ENCODE peak calls at places on chromosomes 2 and 18, in four cellular contexts. E, V, S and O are unnamed samples.

GRCh38 chr2:212539145-212539880 is 711 bp upstream of the ERBB4 start:
- DNase-seq in S (no peak), V (peak), E (no peak), O (no peak)

GRCh38 chr2:69833752-69834151 is 4.3 kb downstream of the GMCL1 start:
- DNase-seq in E (no peak), V (no peak), S (no peak), O (no peak)

GRCh38 chr2:9782197-9782719 is 61.0 kb upstream of the TAF1B start:
- DNase-seq in V (no peak), E (no peak), S (no peak), O (no peak)

GRCh38 chr2:191656389-191656788 is 21.5 kb upstream of the NABP1 start:
- DNase-seq in S (peak), V (no peak), E (peak), O (peak)

GRCh38 chr18:3224223-3224622 is 4.5 kb upstream of the MYOM1 start:
- DNase-seq in V (no peak), E (no peak), S (no peak), O (no peak)

GRCh38 chr18:45122510-45122909 is 441.8 kb downstream of the SETBP1 start:
- DNase-seq in V (no peak), E (no peak), S (no peak), O (peak)

GRCh38 chr18:60020107-60020925 is 120.5 kb downstream of the PMAIP1 start:
- DNase-seq in V (no peak), S (peak), E (no peak), O (peak)

GRCh38 chr18:7062844-7063243 is 54.8 kb downstream of the LAMA1 start:
- DNase-seq in V (no peak), E (no peak), S (no peak), O (no peak)

GRCh38 chr18:61031626-61032025 is 301.6 kb upstream of the CDH20 start:
- DNase-seq in V (no peak), S (no peak), E (no peak), O (no peak)

GRCh38 chr2:103667335-103667884 is 905.6 kb downstream of the TMEM182 start:
- DNase-seq in E (no peak), S (no peak), V (no peak), O (peak)

GRCh38 chr2:171318463-171318934 is 115.3 kb downstream of the METTL8 start:
- DNase-seq in E (no peak), S (peak), V (no peak), O (no peak)

GRCh38 chr2:218871345-218872302 is 9.0 kb upstream of the WNT10A start:
- DNase-seq in S (no peak), E (no peak), V (no peak), O (no peak)

GRCh38 chr2:103402944-103403343 is 641.1 kb downstream of the TMEM182 start:
- DNase-seq in V (no peak), E (no peak), S (no peak), O (no peak)

GRCh38 chr2:112787294-112787693 is 3.0 kb upstream of the IL1A start:
- DNase-seq in S (no peak), E (no peak), V (no peak), O (no peak)

GRCh38 chr18:6414118-6414722 is 491 bp downstream of the L3MBTL4 start:
- DNase-seq in S (no peak), V (no peak), E (no peak), O (peak)

GRCh38 chr2:217103752-217104540 is 244.1 kb upstream of the TNP1 start:
- DNase-seq in S (peak), V (no peak), E (peak), O (peak)

GRCh38 chr2:232369126-232369955 is 9.2 kb upstream of the ALPP start:
- DNase-seq in V (no peak), S (no peak), E (no peak), O (no peak)

GRCh38 chr2:18762667-18763066 is 173.3 kb upstream of the NT5C1B start:
- DNase-seq in S (peak), E (no peak), V (no peak), O (peak)

GRCh38 chr18:48705531-48705930 is 166.7 kb downstream of the CTIF start:
- DNase-seq in E (no peak), V (no peak), S (no peak), O (no peak)

GRCh38 chr2:241179894-241180293 is 8.6 kb upstream of the ANO7 start:
- DNase-seq in E (no peak), S (peak), V (no peak), O (no peak)

GRCh38 chr18:48866028-48866733 is 84.6 kb downstream of the SMAD7 start:
- DNase-seq in S (peak), V (no peak), E (peak), O (no peak)

GRCh38 chr2:220916931-220917330 is 655.2 kb downstream of the EPHA4 start:
- DNase-seq in E (no peak), S (no peak), V (no peak), O (no peak)

GRCh38 chr2:70767699-70768584 is at the start of gene ADD2:
- DNase-seq in V (peak), E (no peak), S (peak), O (no peak)

GRCh38 chr2:65214361-65214760 is 13.3 kb upstream of the ACTR2 start:
- DNase-seq in S (no peak), V (no peak), E (no peak), O (no peak)

GRCh38 chr18:45169610-45170009 is 445.7 kb upstream of the SLC14A2 start:
- DNase-seq in E (peak), S (peak), V (no peak), O (peak)

GRCh38 chr2:7672027-7672684 is 754.9 kb downstream of the RNF144A start:
- DNase-seq in E (no peak), V (peak), S (peak), O (peak)

GRCh38 chr2:145141981-145142380 is 622.1 kb upstream of the ZEB2 start:
- DNase-seq in V (no peak), E (no peak), S (no peak), O (no peak)

GRCh38 chr2:149225446-149225845 is 104.9 kb upstream of the LYPD6 start:
- DNase-seq in E (no peak), V (no peak), S (no peak), O (no peak)

GRCh38 chr2:234491281-234491680 is 5.6 kb downstream of the ARL4C start:
- DNase-seq in S (no peak), E (no peak), V (no peak), O (no peak)

GRCh38 chr2:234494361-234495075 is 2.4 kb downstream of the ARL4C start:
- DNase-seq in V (no peak), E (no peak), S (peak), O (peak)

GRCh38 chr2:234492687-234493086 is 4.2 kb downstream of the ARL4C start:
- DNase-seq in V (no peak), S (no peak), E (no peak), O (no peak)

GRCh38 chr2:234491897-234492296 is 5.0 kb downstream of the ARL4C start:
- DNase-seq in S (no peak), E (no peak), V (no peak), O (no peak)

DNA sequence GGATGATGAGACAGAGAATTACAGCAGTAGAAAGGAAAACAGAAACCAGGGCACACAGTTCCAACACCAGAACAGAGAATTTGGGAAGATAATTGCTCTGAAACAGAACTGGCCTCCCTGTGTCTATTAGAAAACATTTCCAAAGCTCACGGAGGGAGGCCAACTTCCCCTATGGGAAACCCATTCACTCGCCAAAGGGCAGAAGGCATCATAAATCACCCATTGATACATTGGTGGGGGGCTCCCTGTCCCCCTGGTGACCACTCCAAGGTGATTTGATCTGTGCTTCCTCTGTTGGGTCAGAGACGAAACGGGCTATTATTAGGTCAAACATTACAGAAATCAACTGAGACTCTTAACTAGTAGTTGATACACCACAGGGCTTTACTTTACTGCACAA is 3.8 kb downstream of the ARL4C start:
- DNase-seq in S (no peak), V (no peak), E (no peak), O (no peak)
- TF ChIP-seq CTCF in S (no peak), V (no peak), E (no peak), O (no peak)

DNA sequence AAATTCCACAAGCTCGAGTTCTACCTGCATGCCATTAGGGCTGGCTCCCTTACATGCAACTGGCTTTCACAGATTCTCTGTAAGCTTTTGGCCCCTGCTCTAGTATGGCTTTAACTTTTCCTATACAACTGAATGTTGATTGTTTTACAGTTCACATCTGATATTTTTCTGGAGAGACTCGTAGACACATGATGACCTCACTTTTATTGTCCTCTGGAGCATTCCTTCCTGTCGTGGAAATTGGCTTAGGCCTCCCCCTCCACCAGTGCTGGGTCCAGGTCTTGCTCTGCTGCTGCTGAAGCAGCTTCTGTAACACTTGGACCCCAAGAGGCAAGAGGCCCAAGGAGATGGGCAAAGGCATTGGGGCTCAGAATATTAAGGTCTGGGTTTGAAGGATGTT is 219.6 kb downstream of the CDCA7 start:
- DNase-seq in S (no peak), V (no peak), E (no peak), O (no peak)
- H3K4me3 ChIP-seq in S (no peak), V (no peak), E (no peak), O (no peak)

GRCh38 chr2:237715459-237715947 is 83.1 kb upstream of the RBM44 start:
- DNase-seq in E (no peak), V (no peak), S (no peak), O (no peak)
- TF ChIP-seq CTCF in E (no peak), V (no peak), S (no peak), O (no peak)

DNA sequence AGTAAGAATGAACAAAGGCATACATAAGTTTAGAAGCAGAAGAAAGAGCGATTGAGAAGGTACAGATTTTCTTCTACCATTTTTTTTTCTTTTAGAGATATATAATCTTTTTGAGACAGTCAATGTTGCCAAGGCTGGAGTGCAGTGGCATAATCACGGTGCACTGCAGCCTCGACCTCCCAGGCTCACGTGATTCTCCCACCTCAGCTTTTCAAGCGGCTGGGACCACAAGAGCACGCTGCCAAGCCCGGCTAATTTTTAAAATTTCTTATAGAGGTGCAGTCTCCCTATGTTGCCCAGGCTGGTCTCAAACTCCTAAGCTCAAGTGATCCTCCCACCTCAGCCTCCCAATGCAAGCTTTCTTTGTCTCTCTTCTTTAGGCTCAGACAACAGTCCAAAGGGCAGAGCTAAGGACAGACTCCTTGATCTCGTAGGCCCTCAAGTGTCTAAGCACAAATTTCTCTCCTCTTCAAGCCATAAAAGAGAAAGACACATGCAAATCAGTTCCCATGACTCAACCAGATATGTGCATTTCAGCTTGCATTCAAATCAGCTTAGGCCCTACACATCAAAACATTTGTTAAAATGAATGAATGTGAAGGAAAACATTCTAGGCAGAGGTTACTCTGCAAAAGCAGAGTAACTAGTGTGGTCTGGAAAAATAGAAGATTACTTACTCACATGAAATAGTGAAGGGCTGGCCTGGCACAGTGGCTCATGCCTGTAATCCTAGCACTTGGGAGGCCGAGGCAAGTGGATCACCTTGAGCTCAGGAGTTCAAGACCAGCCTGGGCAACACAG is 18.0 kb downstream of the ITSN2 start:
- DNase-seq in E (no peak), V (no peak), S (peak), O (peak)
- H3K4me3 ChIP-seq in E (no peak), V (no peak), S (no peak), O (no peak)

GRCh38 chr2:117968724-117969121 is 45.1 kb downstream of the CCDC93 start:
- DNase-seq in S (no peak), E (no peak), V (no peak), O (no peak)
- TF ChIP-seq CTCF in S (no peak), E (no peak), V (no peak), O (peak)

GRCh38 chr2:175855794-175856453 is 146.1 kb downstream of the LNPK start:
- DNase-seq in E (no peak), S (peak), V (no peak), O (no peak)

GRCh38 chr2:175854149-175854548 is 147.9 kb downstream of the LNPK start:
- DNase-seq in S (no peak), E (no peak), V (no peak), O (no peak)

GRCh38 chr2:175854665-175855064 is 147.4 kb downstream of the LNPK start:
- DNase-seq in V (no peak), S (no peak), E (no peak), O (no peak)

GRCh38 chr2:175855236-175855635 is 146.8 kb downstream of the LNPK start:
- DNase-seq in V (no peak), E (no peak), S (no peak), O (no peak)

GRCh38 chr2:175853110-175853509 is 149.0 kb downstream of the LNPK start:
- DNase-seq in S (no peak), V (no peak), E (no peak), O (no peak)
- H3K4me3 ChIP-seq in S (no peak), V (no peak), E (no peak), O (no peak)

GRCh38 chr18:53698907-53699306 is 525.6 kb downstream of the MBD2 start:
- DNase-seq in E (no peak), S (no peak), V (no peak), O (peak)
- TF ChIP-seq CTCF in E (peak), S (no peak), V (no peak), O (peak)

GRCh38 chr2:159617651-159618050 is 1.3 kb upstream of the BAZ2B start:
- DNase-seq in E (no peak), S (peak), V (no peak), O (peak)
- H3K4me3 ChIP-seq in E (no peak), S (no peak), V (no peak), O (peak)